ENCODE peak calls at places on chromosomes 13 and 19, in ten cellular contexts. W is bronchial epithelial cell, P is brain microvascular endothelial cell, T is psoas muscle, V is fibroblast of lung, F is fibroblast of the aortic adventitia, B is WTC11, O is progenitor cell of endocrine pancreas, L is RWPE1, K is foreskin keratinocyte. D is an unnamed sample.

GRCh38 chr19:36418287-36419001 is at the start of gene ZFP82:
- DNase-seq in W (peak; percentile 37), P (peak; percentile 66), T (peak; percentile 85), V (peak; percentile 81), F (peak; percentile 77), B (peak; percentile 86), O (peak; percentile 84), L (peak; percentile 33), K (peak; percentile 69), D (peak; percentile 92)

GRCh38 chr13:113765241-113765910 is 6.3 kb downstream of the TMEM255B start:
- DNase-seq in W (no peak), P (no peak), T (no peak), V (no peak), F (no peak), B (no peak), O (no peak), L (no peak), K (no peak), D (no peak)

GRCh38 chr19:45767881-45768643 is 990 bp downstream of the SIX5 start:
- DNase-seq in W (peak; percentile 40), P (peak; percentile 45), T (peak; percentile 79), V (peak; percentile 78), F (peak; percentile 65), B (peak; percentile 69), O (peak; percentile 57), L (no peak), K (peak; percentile 66), D (peak; percentile 84)

GRCh38 chr13:95745752-95746151 is 68.8 kb downstream of the DNAJC3 start:
- DNase-seq in W (no peak), P (no peak), T (no peak), V (no peak), F (no peak), B (no peak), O (no peak), L (no peak), K (no peak), D (no peak)

GRCh38 chr19:16825312-16826168 is 3.7 kb upstream of the SIN3B start:
- DNase-seq in W (peak; percentile 68), P (peak; percentile 50), T (peak; percentile 59), V (peak; percentile 79), F (peak; percentile 79), B (peak; percentile 59), O (no peak), L (no peak), K (peak; percentile 42), D (peak; percentile 58)

GRCh38 chr19:54662730-54663129 is at the start of gene LILRB4:
- DNase-seq in W (no peak), P (no peak), T (no peak), V (no peak), F (no peak), B (no peak), O (no peak), L (no peak), K (no peak), D (no peak)

GRCh38 chr13:72555601-72556000 is 171.8 kb downstream of the MZT1 start:
- DNase-seq in W (peak; percentile 9), P (no peak), T (no peak), V (no peak), F (no peak), B (no peak), O (no peak), L (no peak), K (no peak), D (no peak)

GRCh38 chr13:30738946-30739528 is 3.7 kb downstream of the ALOX5AP start:
- DNase-seq in W (no peak), P (no peak), T (no peak), V (no peak), F (no peak), B (no peak), O (no peak), L (no peak), K (no peak), D (no peak)

GRCh38 chr13:31982124-31982523 is 49.5 kb upstream of the FRY start:
- DNase-seq in W (peak; percentile 50), P (peak; percentile 11), T (no peak), V (peak; percentile 31), F (no peak), B (no peak), O (no peak), L (no peak), K (no peak), D (peak; percentile 15)

GRCh38 chr19:2976609-2977000 is 759 bp upstream of the TLE6 start:
- DNase-seq in W (no peak), P (no peak), T (no peak), V (no peak), F (no peak), B (no peak), O (no peak), L (no peak), K (no peak), D (no peak)

GRCh38 chr19:49395581-49396407 is 7.7 kb downstream of the KASH5 start:
- DNase-seq in W (peak; percentile 50), P (no peak), T (no peak), V (no peak), F (no peak), B (no peak), O (no peak), L (no peak), K (no peak), D (no peak)

GRCh38 chr19:50329146-50329925 is at the start of gene KCNC3:
- DNase-seq in W (peak; percentile 67), P (peak; percentile 98), T (peak; percentile 99), V (peak; percentile 86), F (peak; percentile 71), B (peak; percentile 100), O (peak; percentile 98), L (peak; percentile 96), K (peak; percentile 47), D (peak; percentile 92)

GRCh38 chr19:38508507-38508906 is 75.0 kb downstream of the RYR1 start:
- DNase-seq in W (no peak), P (no peak), T (no peak), V (no peak), F (no peak), B (no peak), O (no peak), L (no peak), K (no peak), D (no peak)

GRCh38 chr19:57682226-57682766 is 519 bp downstream of the ZNF551 start:
- DNase-seq in W (no peak), P (no peak), T (no peak), V (no peak), F (no peak), B (no peak), O (no peak), L (no peak), K (no peak), D (no peak)

GRCh38 chr13:43058318-43058674 is 34.9 kb downstream of the DNAJC15 start:
- DNase-seq in W (peak; percentile 94), P (peak; percentile 81), T (no peak), V (peak; percentile 69), F (peak; percentile 80), B (peak; percentile 23), O (no peak), L (peak; percentile 83), K (peak; percentile 93), D (peak; percentile 91)

GRCh38 chr13:58619396-58620113 is 988.0 kb downstream of the PCDH17 start:
- DNase-seq in W (no peak), P (no peak), T (no peak), V (peak; percentile 9), F (no peak), B (no peak), O (no peak), L (no peak), K (no peak), D (no peak)

DNA sequence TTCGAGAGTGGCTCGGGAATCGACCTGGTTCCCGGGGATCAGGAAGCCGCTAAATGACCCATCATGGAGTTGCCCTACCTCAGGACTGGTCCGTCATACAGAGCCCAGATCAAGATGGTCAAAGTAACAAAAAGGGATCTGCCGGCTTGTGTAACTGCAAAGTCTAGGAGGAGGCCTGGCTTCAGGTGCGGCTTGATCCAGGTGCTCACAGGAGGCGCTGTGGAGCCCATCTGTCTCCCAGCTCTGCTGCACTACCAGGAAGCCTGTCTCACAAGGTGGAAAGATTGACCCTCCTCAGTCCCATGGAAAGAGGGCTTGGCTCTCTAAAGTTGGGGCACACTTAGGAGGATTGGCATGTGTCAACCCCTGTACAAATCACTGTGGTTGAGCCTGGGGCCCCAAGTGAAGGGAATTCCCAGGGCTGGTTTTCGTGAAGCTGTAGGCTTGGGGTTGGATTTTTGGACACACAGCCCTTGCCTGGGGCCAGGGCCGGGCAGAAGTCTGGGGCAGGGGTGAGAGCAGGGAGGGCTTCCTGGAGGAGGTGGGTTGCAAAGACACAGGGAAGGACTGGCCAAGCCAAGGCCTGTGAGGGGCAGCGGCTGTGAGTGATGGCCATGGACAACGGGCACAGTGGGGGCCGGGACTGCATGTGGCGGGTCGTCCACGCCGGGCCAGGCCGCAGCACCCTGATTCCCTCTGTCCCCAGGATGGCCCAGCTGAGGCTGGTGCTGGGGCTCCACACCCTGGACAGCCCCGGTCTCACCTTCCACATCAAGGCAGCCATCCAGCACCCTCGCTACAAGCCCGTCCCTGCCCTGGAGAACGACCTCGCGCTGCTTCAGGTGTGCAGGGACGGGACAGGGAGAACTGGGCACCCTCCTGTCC is 4.2 kb downstream of the GZMM start:
- DNase-seq in W (no peak), P (no peak), T (no peak), V (no peak), F (no peak), B (no peak), O (no peak), L (no peak), K (no peak), D (no peak)
- TF ChIP-seq CTCF in W (no peak), P (peak; percentile 1), T (no peak), V (no peak), F (no peak), B (no peak), O (no peak), L (no peak), K (peak; percentile 16), D (no peak)

GRCh38 chr13:50907781-50908180 is 1.8 kb upstream of the RNASEH2B start:
- DNase-seq in W (no peak), P (no peak), T (no peak), V (no peak), F (no peak), B (no peak), O (no peak), L (no peak), K (no peak), D (no peak)
- TF ChIP-seq CTCF in W (no peak), P (no peak), T (no peak), V (no peak), F (no peak), B (no peak), O (no peak), L (no peak), K (no peak), D (no peak)

GRCh38 chr19:5349041-5349440 is 8.4 kb upstream of the PTPRS start:
- DNase-seq in W (no peak), P (no peak), T (no peak), V (no peak), F (no peak), B (peak; percentile 37), O (no peak), L (no peak), K (no peak), D (no peak)
- TF ChIP-seq CTCF in W (no peak), P (peak; percentile 37), T (no peak), V (no peak), F (peak; percentile 8), B (no peak), O (peak; percentile 13), L (no peak), K (peak; percentile 5), D (no peak)

DNA sequence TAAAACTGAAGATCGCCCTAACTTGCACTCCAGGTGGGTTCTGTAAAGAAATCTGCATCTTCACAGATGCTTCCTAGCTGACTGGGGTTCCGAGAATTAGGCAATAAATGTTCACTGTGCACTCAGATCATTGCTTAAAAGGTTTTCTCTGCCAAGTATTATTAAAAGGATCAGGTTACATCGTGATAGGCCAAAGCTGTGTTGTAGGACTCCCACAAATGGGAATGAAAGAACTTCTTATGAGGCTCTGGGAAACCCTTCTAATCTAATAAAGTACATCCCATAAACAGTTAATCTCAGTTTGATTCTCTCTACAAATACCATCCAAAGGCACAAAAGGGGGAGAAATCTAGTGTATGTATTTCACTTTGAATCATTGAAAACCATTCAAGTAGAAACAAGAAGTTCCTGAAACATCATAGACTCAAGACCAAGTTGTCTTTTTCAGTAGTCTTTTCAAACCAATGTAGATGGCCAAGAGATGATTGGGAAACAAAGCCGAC is 7.1 kb upstream of the POU4F1 start:
- DNase-seq in W (peak; percentile 10), P (no peak), T (no peak), V (peak; percentile 4), F (peak; percentile 37), B (no peak), O (no peak), L (no peak), K (no peak), D (peak; percentile 23)
- TF ChIP-seq CTCF in W (no peak), P (no peak), T (no peak), V (no peak), F (no peak), B (no peak), O (no peak), L (no peak), K (no peak), D (no peak)